ENCODE peak calls at places on chromosome 12, in four cellular contexts. L, S, Q and I are unnamed samples.

GRCh38 chr12:115574831-115575230 is 702.7 kb downstream of the MED13L start:
- DNase-seq in L (no peak), S (no peak), Q (no peak), I (no peak)

GRCh38 chr12:28498850-28499249 is 308.6 kb downstream of the CCDC91 start:
- DNase-seq in L (no peak), S (no peak), Q (no peak), I (no peak)

GRCh38 chr12:63882844-63883243 is 38.3 kb downstream of the SRGAP1 start:
- DNase-seq in L (no peak), S (peak; percentile 15), Q (no peak), I (no peak)

GRCh38 chr12:120529641-120530314 is 820 bp upstream of the COQ5 start:
- DNase-seq in L (no peak), S (no peak), Q (no peak), I (peak; percentile 21)

GRCh38 chr12:75892779-75893408 is 138.7 kb downstream of the PHLDA1 start:
- DNase-seq in L (no peak), S (no peak), Q (no peak), I (peak; percentile 29)

GRCh38 chr12:121955258-121956040 is 37.1 kb downstream of the CFAP251 start:
- DNase-seq in L (no peak), S (no peak), Q (peak; percentile 9), I (no peak)

GRCh38 chr12:32548691-32549412 is 130.2 kb upstream of the DNM1L start:
- DNase-seq in L (no peak), S (no peak), Q (no peak), I (no peak)

GRCh38 chr12:42698213-42698612 is 108.7 kb upstream of the PRICKLE1 start:
- DNase-seq in L (no peak), S (no peak), Q (no peak), I (no peak)

GRCh38 chr12:40017488-40017887 is 88.4 kb downstream of the SLC2A13 start:
- DNase-seq in L (no peak), S (no peak), Q (no peak), I (no peak)

GRCh38 chr12:98572010-98572409 is 21.5 kb upstream of the SLC25A3 start:
- DNase-seq in L (no peak), S (no peak), Q (no peak), I (no peak)

GRCh38 chr12:76519538-76519937 is 40.0 kb downstream of the OSBPL8 start:
- DNase-seq in L (no peak), S (no peak), Q (peak; percentile 5), I (no peak)

GRCh38 chr12:123115409-123116111 is 35.3 kb downstream of the PITPNM2 start:
- DNase-seq in L (peak; percentile 74), S (peak; percentile 90), Q (peak; percentile 85), I (no peak)

GRCh38 chr12:7121324-7121723 is 7.4 kb downstream of the RBP5 start:
- DNase-seq in L (no peak), S (no peak), Q (no peak), I (no peak)

GRCh38 chr12:65014504-65015271 is 106.4 kb downstream of the WIF1 start:
- DNase-seq in L (no peak), S (no peak), Q (no peak), I (no peak)